ENCODE peak calls at places on chromosomes 6 and 20, in four cellular contexts. R is amniotic stem cell, J is ovary, W is mammary epithelial cell. A is an unnamed sample.

GRCh38 chr20:35506872-35507638 is 22.4 kb downstream of the C20orf173 start:
- DNase-seq in R (no peak), J (no peak), W (peak; percentile 16), A (peak; percentile 47)

GRCh38 chr6:147132889-147133288 is 71.3 kb upstream of the STXBP5 start:
- DNase-seq in R (no peak), J (no peak), W (no peak), A (peak; percentile 62)

GRCh38 chr20:2626853-2627541 is 25.4 kb upstream of the NOP56 start:
- DNase-seq in R (no peak), J (no peak), W (peak; percentile 94), A (peak; percentile 87)

GRCh38 chr20:47568019-47568418 is 66.3 kb downstream of the NCOA3 start:
- DNase-seq in R (peak; percentile 46), J (peak; percentile 38), W (peak; percentile 19), A (peak; percentile 56)

GRCh38 chr6:14625173-14625895 is 507.8 kb downstream of the CD83 start:
- DNase-seq in R (no peak), J (no peak), W (no peak), A (no peak)

GRCh38 chr20:16308754-16309153 is 264.5 kb downstream of the KIF16B start:
- DNase-seq in R (no peak), J (no peak), W (peak; percentile 7), A (peak; percentile 65)

GRCh38 chr6:45477785-45478184 is 100.1 kb upstream of the SUPT3H start:
- DNase-seq in R (no peak), J (no peak), W (peak; percentile 29), A (peak; percentile 6)

GRCh38 chr6:44127186-44128019 is at the start of the genes MRPL14 and TMEM63B:
- DNase-seq in R (peak; percentile 74), J (peak; percentile 87), W (peak; percentile 84), A (peak; percentile 90)

GRCh38 chr20:50191566-50192363 is 1.1 kb downstream of the CEBPB start:
- DNase-seq in R (no peak), J (peak; percentile 53), W (peak; percentile 46), A (peak; percentile 58)

GRCh38 chr6:51613558-51613957 is 473.9 kb downstream of the PKHD1 start:
- DNase-seq in R (no peak), J (no peak), W (no peak), A (no peak)

GRCh38 chr6:128508588-128509296 is 11.7 kb downstream of the PTPRK start:
- DNase-seq in R (peak; percentile 65), J (no peak), W (peak; percentile 95), A (peak; percentile 88)

GRCh38 chr6:12114055-12114503 is 102.0 kb downstream of the HIVEP1 start:
- DNase-seq in R (no peak), J (no peak), W (no peak), A (no peak)

GRCh38 chr6:105896052-105896820 is 189.9 kb upstream of the PRDM1 start:
- DNase-seq in R (no peak), J (no peak), W (no peak), A (no peak)

GRCh38 chr6:2959909-2960719 is 11.3 kb downstream of the SERPINB6 start:
- DNase-seq in R (peak; percentile 68), J (no peak), W (peak; percentile 48), A (peak; percentile 95)

GRCh38 chr6:144953552-144954240 is 668.6 kb downstream of the UTRN start:
- DNase-seq in R (no peak), J (no peak), W (peak; percentile 73), A (peak; percentile 95)

GRCh38 chr6:116073765-116074450 is 13.2 kb upstream of the FRK start:
- DNase-seq in R (no peak), J (no peak), W (peak; percentile 78), A (peak; percentile 78)

GRCh38 chr6:145875496-145876244 is 61.1 kb upstream of the FBXO30 start:
- DNase-seq in R (no peak), J (no peak), W (no peak), A (no peak)

GRCh38 chr20:41510224-41510623 is 108.0 kb downstream of the CHD6 start:
- DNase-seq in R (no peak), J (no peak), W (no peak), A (no peak)

GRCh38 chr20:58219342-58219700 is 9.1 kb downstream of the ANKRD60 start:
- DNase-seq in R (no peak), J (no peak), W (peak; percentile 56), A (no peak)

GRCh38 chr20:61896058-61896961 is 169.4 kb downstream of the TAF4 start:
- DNase-seq in R (no peak), J (peak; percentile 55), W (peak; percentile 20), A (peak; percentile 48)

GRCh38 chr6:30647802-30648460 is 998 bp downstream of the C6orf136 start:
- DNase-seq in R (no peak), J (no peak), W (no peak), A (peak; percentile 7)

GRCh38 chr20:62924567-62925419 is 1.5 kb downstream of the DIDO1 start:
- DNase-seq in R (no peak), J (no peak), W (peak; percentile 79), A (peak; percentile 64)

GRCh38 chr6:56955171-56956155 is 556 bp downstream of the BEND6 start:
- DNase-seq in R (peak; percentile 83), J (peak; percentile 58), W (peak; percentile 96), A (peak; percentile 97)

GRCh38 chr20:10537850-10538480 is 102.9 kb downstream of the SLX4IP start:
- DNase-seq in R (no peak), J (no peak), W (peak; percentile 57), A (peak; percentile 61)

GRCh38 chr20:62907377-62908317 is 18.7 kb downstream of the DIDO1 start:
- DNase-seq in R (no peak), J (no peak), W (no peak), A (no peak)

GRCh38 chr6:161745128-161745527 is 471.3 kb upstream of the AGPAT4 start:
- DNase-seq in R (no peak), J (no peak), W (no peak), A (no peak)

GRCh38 chr6:101539510-101540245 is 146.2 kb downstream of the GRIK2 start:
- DNase-seq in R (no peak), J (no peak), W (peak; percentile 32), A (peak; percentile 20)

GRCh38 chr6:139431602-139431956 is 57.1 kb upstream of the CITED2 start:
- DNase-seq in R (no peak), J (no peak), W (no peak), A (no peak)

A was measured in kidney tubule cell.